ENCODE peak calls at places on chromosomes 4 and X, in nine cellular contexts. One of them, this sample, is unnamed. For H3K9me3 and H3K4me1, the result is how much of the 10 kb centered on the place peaks cover.

GRCh38 chr4:108029731-108030130 is 40.0 kb downstream of the HADH start:
- DNase-seq in GM12878: no peak
- DNase-seq in CD8-positive, alpha-beta memory T cell: no peak
- DNase-seq in IMR-90: peak
- DNase-seq in left ventricle myocardium inferior: no peak
- DNase-seq in fibroblast of lung: peak
- DNase-seq in upper lobe of right lung: no peak
- DNase-seq in cardiac muscle cell: no peak
- DNase-seq in vagina: no peak
- DNase-seq in this sample: no peak

GRCh38 chr4:6116696-6117285 is 83.6 kb downstream of the JAKMIP1 start:
- DNase-seq in GM12878: no peak
- DNase-seq in CD8-positive, alpha-beta memory T cell: no peak
- DNase-seq in IMR-90: no peak
- DNase-seq in left ventricle myocardium inferior: no peak
- DNase-seq in fibroblast of lung: no peak
- DNase-seq in upper lobe of right lung: peak
- DNase-seq in cardiac muscle cell: no peak
- DNase-seq in vagina: no peak
- DNase-seq in this sample: no peak

GRCh38 chr4:74874785-74875367 is 58.0 kb upstream of the PARM1 start:
- DNase-seq in GM12878: peak
- DNase-seq in CD8-positive, alpha-beta memory T cell: peak
- DNase-seq in IMR-90: peak
- DNase-seq in left ventricle myocardium inferior: no peak
- DNase-seq in fibroblast of lung: peak
- DNase-seq in upper lobe of right lung: no peak
- DNase-seq in cardiac muscle cell: peak
- DNase-seq in vagina: no peak
- DNase-seq in this sample: no peak

GRCh38 chrX:23554304-23554703 is 113.0 kb upstream of the PRDX4 start:
- DNase-seq in GM12878: no peak
- DNase-seq in CD8-positive, alpha-beta memory T cell: no peak
- DNase-seq in IMR-90: peak
- DNase-seq in left ventricle myocardium inferior: no peak
- DNase-seq in fibroblast of lung: peak
- DNase-seq in upper lobe of right lung: no peak
- DNase-seq in cardiac muscle cell: peak
- DNase-seq in vagina: no peak
- DNase-seq in this sample: no peak

GRCh38 chr4:16411691-16412090 is 185.4 kb upstream of the TAPT1 start:
- DNase-seq in GM12878: no peak
- DNase-seq in CD8-positive, alpha-beta memory T cell: no peak
- DNase-seq in IMR-90: no peak
- DNase-seq in left ventricle myocardium inferior: no peak
- DNase-seq in fibroblast of lung: no peak
- DNase-seq in upper lobe of right lung: no peak
- DNase-seq in cardiac muscle cell: no peak
- DNase-seq in vagina: no peak
- DNase-seq in this sample: no peak

GRCh38 chrX:106955004-106955772 is 35.0 kb downstream of the CLDN2 start:
- DNase-seq in GM12878: no peak
- DNase-seq in CD8-positive, alpha-beta memory T cell: no peak
- DNase-seq in IMR-90: peak
- DNase-seq in left ventricle myocardium inferior: no peak
- DNase-seq in fibroblast of lung: peak
- DNase-seq in upper lobe of right lung: no peak
- DNase-seq in cardiac muscle cell: peak
- DNase-seq in vagina: no peak
- DNase-seq in this sample: no peak

GRCh38 chrX:21770631-21771321 is 12.9 kb upstream of the SMPX start:
- DNase-seq in GM12878: no peak
- DNase-seq in CD8-positive, alpha-beta memory T cell: no peak
- DNase-seq in IMR-90: no peak
- DNase-seq in left ventricle myocardium inferior: no peak
- DNase-seq in fibroblast of lung: peak
- DNase-seq in upper lobe of right lung: no peak
- DNase-seq in cardiac muscle cell: no peak
- DNase-seq in vagina: no peak
- DNase-seq in this sample: no peak

GRCh38 chr4:89253935-89254334 is 53.7 kb downstream of the GPRIN3 start:
- DNase-seq in GM12878: no peak
- DNase-seq in CD8-positive, alpha-beta memory T cell: no peak
- DNase-seq in IMR-90: no peak
- DNase-seq in left ventricle myocardium inferior: no peak
- DNase-seq in fibroblast of lung: no peak
- DNase-seq in upper lobe of right lung: no peak
- DNase-seq in cardiac muscle cell: no peak
- DNase-seq in vagina: no peak
- DNase-seq in this sample: no peak

GRCh38 chrX:67789536-67789935 is 245.7 kb downstream of the AR start:
- DNase-seq in GM12878: no peak
- DNase-seq in CD8-positive, alpha-beta memory T cell: no peak
- DNase-seq in IMR-90: no peak
- DNase-seq in left ventricle myocardium inferior: no peak
- DNase-seq in fibroblast of lung: no peak
- DNase-seq in upper lobe of right lung: no peak
- DNase-seq in cardiac muscle cell: no peak
- DNase-seq in vagina: no peak
- DNase-seq in this sample: no peak

GRCh38 chrX:121011254-121011653 is 25.7 kb upstream of the CT47A1 start:
- DNase-seq in GM12878: no peak
- DNase-seq in CD8-positive, alpha-beta memory T cell: no peak
- DNase-seq in IMR-90: no peak
- DNase-seq in left ventricle myocardium inferior: no peak
- DNase-seq in fibroblast of lung: no peak
- DNase-seq in upper lobe of right lung: no peak
- DNase-seq in cardiac muscle cell: no peak
- DNase-seq in vagina: no peak
- DNase-seq in this sample: no peak

DNA sequence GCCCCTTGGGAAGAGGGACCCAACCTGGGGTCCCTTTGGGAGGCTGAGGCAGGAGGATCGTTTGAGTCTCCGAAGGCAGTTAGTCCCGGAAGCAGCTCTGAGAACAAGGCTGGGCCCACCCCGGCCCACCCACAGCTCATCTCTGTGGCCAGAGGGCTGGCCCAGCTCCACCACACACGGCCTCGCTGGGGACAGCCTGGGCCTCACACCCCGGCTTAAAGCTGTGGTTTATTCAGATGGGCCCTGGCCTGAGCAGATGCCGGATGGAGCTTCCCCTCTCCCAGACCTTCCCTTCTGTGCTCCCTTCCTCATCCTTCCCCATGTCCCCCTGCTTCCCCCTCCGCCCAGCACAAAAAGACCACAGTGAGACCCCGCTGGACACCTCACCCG is 54.4 kb downstream of the FAM53A start:
- DNase-seq in GM12878: no peak
- DNase-seq in CD8-positive, alpha-beta memory T cell: no peak
- DNase-seq in IMR-90: no peak
- DNase-seq in left ventricle myocardium inferior: no peak
- DNase-seq in fibroblast of lung: no peak
- DNase-seq in upper lobe of right lung: no peak
- DNase-seq in cardiac muscle cell: no peak
- DNase-seq in vagina: no peak
- DNase-seq in this sample: peak
- H3K9me3 ChIP-seq in GM12878: under half
- H3K9me3 ChIP-seq in CD8-positive, alpha-beta memory T cell: under half
- H3K9me3 ChIP-seq in IMR-90: under half
- H3K9me3 ChIP-seq in left ventricle myocardium inferior: under half
- H3K9me3 ChIP-seq in fibroblast of lung: under half
- H3K9me3 ChIP-seq in upper lobe of right lung: under half
- H3K9me3 ChIP-seq in cardiac muscle cell: under half
- H3K9me3 ChIP-seq in vagina: under half
- H3K9me3 ChIP-seq in this sample: under half

GRCh38 chr4:4377683-4378082 is 9.2 kb upstream of the NSG1 start:
- DNase-seq in GM12878: no peak
- DNase-seq in CD8-positive, alpha-beta memory T cell: no peak
- DNase-seq in IMR-90: no peak
- DNase-seq in left ventricle myocardium inferior: peak
- DNase-seq in fibroblast of lung: no peak
- DNase-seq in upper lobe of right lung: no peak
- DNase-seq in cardiac muscle cell: peak
- DNase-seq in vagina: no peak
- DNase-seq in this sample: peak
- H3K4me3 ChIP-seq in GM12878: no peak
- H3K4me3 ChIP-seq in CD8-positive, alpha-beta memory T cell: no peak
- H3K4me3 ChIP-seq in IMR-90: no peak
- H3K4me3 ChIP-seq in left ventricle myocardium inferior: no peak
- H3K4me3 ChIP-seq in fibroblast of lung: no peak
- H3K4me3 ChIP-seq in upper lobe of right lung: no peak
- H3K4me3 ChIP-seq in cardiac muscle cell: no peak
- H3K4me3 ChIP-seq in vagina: no peak
- H3K4me3 ChIP-seq in this sample: no peak

GRCh38 chr4:85740431-85740861 is 265.5 kb downstream of the ARHGAP24 start:
- DNase-seq in GM12878: no peak
- DNase-seq in CD8-positive, alpha-beta memory T cell: no peak
- DNase-seq in IMR-90: peak
- DNase-seq in left ventricle myocardium inferior: no peak
- DNase-seq in fibroblast of lung: peak
- DNase-seq in upper lobe of right lung: no peak
- DNase-seq in cardiac muscle cell: no peak
- DNase-seq in vagina: no peak
- DNase-seq in this sample: no peak

GRCh38 chr4:85738721-85739120 is 263.8 kb downstream of the ARHGAP24 start:
- DNase-seq in GM12878: no peak
- DNase-seq in CD8-positive, alpha-beta memory T cell: no peak
- DNase-seq in IMR-90: no peak
- DNase-seq in left ventricle myocardium inferior: no peak
- DNase-seq in fibroblast of lung: no peak
- DNase-seq in upper lobe of right lung: no peak
- DNase-seq in cardiac muscle cell: no peak
- DNase-seq in vagina: no peak
- DNase-seq in this sample: no peak

GRCh38 chr4:85744950-85745349 is 270.0 kb downstream of the ARHGAP24 start:
- DNase-seq in GM12878: no peak
- DNase-seq in CD8-positive, alpha-beta memory T cell: no peak
- DNase-seq in IMR-90: no peak
- DNase-seq in left ventricle myocardium inferior: no peak
- DNase-seq in fibroblast of lung: peak
- DNase-seq in upper lobe of right lung: no peak
- DNase-seq in cardiac muscle cell: no peak
- DNase-seq in vagina: no peak
- DNase-seq in this sample: no peak

GRCh38 chr4:85741421-85741820 is 266.5 kb downstream of the ARHGAP24 start:
- DNase-seq in GM12878: no peak
- DNase-seq in CD8-positive, alpha-beta memory T cell: no peak
- DNase-seq in IMR-90: no peak
- DNase-seq in left ventricle myocardium inferior: no peak
- DNase-seq in fibroblast of lung: no peak
- DNase-seq in upper lobe of right lung: no peak
- DNase-seq in cardiac muscle cell: no peak
- DNase-seq in vagina: no peak
- DNase-seq in this sample: no peak

DNA sequence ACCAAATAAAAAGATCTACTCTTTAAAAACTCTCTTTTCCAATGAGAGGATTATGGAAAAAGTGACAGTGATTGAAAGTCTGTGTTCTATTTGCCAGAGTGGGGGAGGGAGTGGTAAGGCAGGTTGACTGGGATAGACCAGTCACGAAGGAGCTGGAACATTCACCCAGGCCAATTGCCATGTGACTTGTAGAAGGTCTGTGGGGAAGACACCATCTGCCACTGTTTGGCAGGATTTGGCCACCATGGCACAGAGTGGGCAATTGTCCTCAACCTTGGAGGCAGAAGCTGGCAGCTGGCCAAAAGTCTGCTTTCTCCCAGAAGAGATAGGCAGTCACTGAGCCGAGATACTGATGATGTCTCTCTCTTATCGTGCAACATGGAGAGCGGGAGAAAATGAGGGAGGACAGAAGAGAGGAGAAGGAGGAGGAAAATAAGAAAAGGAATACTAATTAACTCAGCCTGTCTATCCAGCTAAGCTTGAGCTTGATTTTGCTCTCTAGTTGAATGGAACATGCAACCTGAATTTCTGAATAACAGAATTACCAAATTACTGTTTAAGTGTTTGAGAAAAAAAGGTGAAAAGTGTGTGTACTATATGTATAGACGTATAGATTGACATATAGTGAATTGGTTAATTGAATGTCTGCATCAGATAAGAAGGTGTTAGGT is 267.1 kb downstream of the ARHGAP24 start:
- DNase-seq in GM12878: no peak
- DNase-seq in CD8-positive, alpha-beta memory T cell: no peak
- DNase-seq in IMR-90: no peak
- DNase-seq in left ventricle myocardium inferior: peak
- DNase-seq in fibroblast of lung: no peak
- DNase-seq in upper lobe of right lung: no peak
- DNase-seq in cardiac muscle cell: no peak
- DNase-seq in vagina: no peak
- DNase-seq in this sample: peak
- H3K4me1 ChIP-seq in GM12878: under half
- H3K4me1 ChIP-seq in CD8-positive, alpha-beta memory T cell: under half
- H3K4me1 ChIP-seq in IMR-90: under half
- H3K4me1 ChIP-seq in left ventricle myocardium inferior: under half
- H3K4me1 ChIP-seq in fibroblast of lung: under half
- H3K4me1 ChIP-seq in upper lobe of right lung: under half
- H3K4me1 ChIP-seq in cardiac muscle cell: under half
- H3K4me1 ChIP-seq in vagina: under half
- H3K4me1 ChIP-seq in this sample: under half

GRCh38 chr4:760616-761015 is 55.0 kb downstream of the PCGF3 start:
- DNase-seq in GM12878: no peak
- DNase-seq in CD8-positive, alpha-beta memory T cell: no peak
- DNase-seq in IMR-90: no peak
- DNase-seq in left ventricle myocardium inferior: no peak
- DNase-seq in fibroblast of lung: no peak
- DNase-seq in upper lobe of right lung: no peak
- DNase-seq in cardiac muscle cell: no peak
- DNase-seq in vagina: no peak
- DNase-seq in this sample: no peak

GRCh38 chr4:762211-763190 is 56.9 kb downstream of the PCGF3 start:
- DNase-seq in GM12878: no peak
- DNase-seq in CD8-positive, alpha-beta memory T cell: no peak
- DNase-seq in IMR-90: no peak
- DNase-seq in left ventricle myocardium inferior: no peak
- DNase-seq in fibroblast of lung: peak
- DNase-seq in upper lobe of right lung: no peak
- DNase-seq in cardiac muscle cell: peak
- DNase-seq in vagina: no peak
- DNase-seq in this sample: no peak

GRCh38 chr4:763191-763810 is 57.7 kb downstream of the PCGF3 start:
- DNase-seq in GM12878: no peak
- DNase-seq in CD8-positive, alpha-beta memory T cell: no peak
- DNase-seq in IMR-90: no peak
- DNase-seq in left ventricle myocardium inferior: no peak
- DNase-seq in fibroblast of lung: no peak
- DNase-seq in upper lobe of right lung: no peak
- DNase-seq in cardiac muscle cell: no peak
- DNase-seq in vagina: no peak
- DNase-seq in this sample: no peak

GRCh38 chr4:761739-762138 is 56.1 kb downstream of the PCGF3 start:
- DNase-seq in GM12878: no peak
- DNase-seq in CD8-positive, alpha-beta memory T cell: no peak
- DNase-seq in IMR-90: no peak
- DNase-seq in left ventricle myocardium inferior: no peak
- DNase-seq in fibroblast of lung: no peak
- DNase-seq in upper lobe of right lung: no peak
- DNase-seq in cardiac muscle cell: no peak
- DNase-seq in vagina: no peak
- DNase-seq in this sample: no peak

DNA sequence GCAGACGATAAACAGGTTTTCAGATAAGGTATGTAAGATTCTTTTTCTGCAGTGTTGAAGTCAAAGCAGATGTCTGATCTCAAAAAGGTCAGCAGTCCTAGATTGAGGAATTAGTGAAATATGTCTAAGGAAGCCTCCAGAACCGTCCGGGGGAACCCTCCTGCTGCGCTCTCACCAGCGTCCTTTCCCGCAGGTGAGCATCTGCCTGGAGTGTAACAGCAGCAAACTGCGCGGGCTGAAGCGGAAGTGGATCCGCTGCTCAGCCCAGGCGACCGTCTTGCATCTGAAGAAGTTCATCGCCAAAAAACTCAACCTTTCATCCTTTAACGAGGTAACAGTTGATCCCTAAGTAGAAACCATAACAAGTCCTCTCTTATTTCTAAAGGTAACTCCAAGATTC is 55.5 kb downstream of the PCGF3 start:
- DNase-seq in GM12878: no peak
- DNase-seq in CD8-positive, alpha-beta memory T cell: no peak
- DNase-seq in IMR-90: no peak
- DNase-seq in left ventricle myocardium inferior: no peak
- DNase-seq in fibroblast of lung: no peak
- DNase-seq in upper lobe of right lung: no peak
- DNase-seq in cardiac muscle cell: no peak
- DNase-seq in vagina: no peak
- DNase-seq in this sample: no peak
- H3K9me3 ChIP-seq in GM12878: under half
- H3K9me3 ChIP-seq in CD8-positive, alpha-beta memory T cell: under half
- H3K9me3 ChIP-seq in IMR-90: under half
- H3K9me3 ChIP-seq in left ventricle myocardium inferior: under half
- H3K9me3 ChIP-seq in fibroblast of lung: under half
- H3K9me3 ChIP-seq in upper lobe of right lung: under half
- H3K9me3 ChIP-seq in cardiac muscle cell: under half
- H3K9me3 ChIP-seq in vagina: under half
- H3K9me3 ChIP-seq in this sample: under half

This sample was measured in right cardiac atrium.